ENCODE peak calls at places on chromosomes 4 and X, in five cellular contexts. W is foreskin keratinocyte; X is lung; G is CD8-positive, alpha-beta memory T cell; Y is stomach. E is an unnamed sample.

GRCh38 chr4:56773346-56773745 is 48.2 kb downstream of the SPINK2 start:
- DNase-seq in W (no peak), X (no peak), G (no peak), Y (no peak), E (no peak)

GRCh38 chrX:32139463-32139862 is 1067.6 kb upstream of the FTHL17 start:
- DNase-seq in W (no peak), X (no peak), G (no peak), Y (no peak), E (no peak)

GRCh38 chr4:87073570-87074470 is 139.0 kb downstream of the AFF1 start:
- DNase-seq in W (peak), X (no peak), G (peak), Y (no peak), E (peak)

GRCh38 chr4:26061248-26061986 is 147.4 kb downstream of the SMIM20 start:
- DNase-seq in W (no peak), X (no peak), G (no peak), Y (no peak), E (no peak)

GRCh38 chrX:53445977-53446376 is 11.8 kb upstream of the HSD17B10 start:
- DNase-seq in W (no peak), X (peak), G (no peak), Y (peak), E (no peak)

GRCh38 chr4:17494258-17494657 is 17.6 kb downstream of the QDPR start:
- DNase-seq in W (peak), X (no peak), G (no peak), Y (no peak), E (peak)

GRCh38 chr4:41611881-41612871 is 74.2 kb downstream of the LIMCH1 start:
- DNase-seq in W (peak), X (peak), G (no peak), Y (peak), E (peak)

GRCh38 chr4:76779740-76780459 is 118.0 kb downstream of the SOWAHB start:
- DNase-seq in W (no peak), X (no peak), G (no peak), Y (no peak), E (no peak)

GRCh38 chr4:27024807-27025206 is 164.2 kb downstream of the STIM2 start:
- DNase-seq in W (no peak), X (no peak), G (no peak), Y (no peak), E (no peak)

GRCh38 chrX:41900321-41900720 is 23.0 kb downstream of the CASK start:
- DNase-seq in W (no peak), X (no peak), G (no peak), Y (no peak), E (no peak)

GRCh38 chr4:134636332-134637055 is 434.9 kb upstream of the PABPC4L start:
- DNase-seq in W (no peak), X (no peak), G (no peak), Y (no peak), E (no peak)

GRCh38 chr4:123505077-123505456 is 108.5 kb downstream of the SPRY1 start:
- DNase-seq in W (no peak), X (no peak), G (no peak), Y (peak), E (no peak)

GRCh38 chr4:7854211-7854610 is 85.5 kb downstream of the AFAP1 start:
- DNase-seq in W (no peak), X (no peak), G (no peak), Y (no peak), E (no peak)
- H3K27ac ChIP-seq in W (no peak), X (no peak), G (peak), Y (no peak), E (no peak)

GRCh38 chrX:69107747-69108410 is 57.4 kb downstream of the PJA1 start:
- DNase-seq in W (no peak), X (no peak), G (no peak), Y (no peak), E (no peak)
- H3K27ac ChIP-seq in W (no peak), X (no peak), G (no peak), Y (no peak), E (no peak)

GRCh38 chr4:184335520-184335919 is 117.8 kb upstream of the ENPP6 start:
- DNase-seq in W (no peak), X (no peak), G (no peak), Y (no peak), E (no peak)
- H3K27ac ChIP-seq in W (no peak), X (no peak), G (no peak), Y (peak), E (no peak)

DNA sequence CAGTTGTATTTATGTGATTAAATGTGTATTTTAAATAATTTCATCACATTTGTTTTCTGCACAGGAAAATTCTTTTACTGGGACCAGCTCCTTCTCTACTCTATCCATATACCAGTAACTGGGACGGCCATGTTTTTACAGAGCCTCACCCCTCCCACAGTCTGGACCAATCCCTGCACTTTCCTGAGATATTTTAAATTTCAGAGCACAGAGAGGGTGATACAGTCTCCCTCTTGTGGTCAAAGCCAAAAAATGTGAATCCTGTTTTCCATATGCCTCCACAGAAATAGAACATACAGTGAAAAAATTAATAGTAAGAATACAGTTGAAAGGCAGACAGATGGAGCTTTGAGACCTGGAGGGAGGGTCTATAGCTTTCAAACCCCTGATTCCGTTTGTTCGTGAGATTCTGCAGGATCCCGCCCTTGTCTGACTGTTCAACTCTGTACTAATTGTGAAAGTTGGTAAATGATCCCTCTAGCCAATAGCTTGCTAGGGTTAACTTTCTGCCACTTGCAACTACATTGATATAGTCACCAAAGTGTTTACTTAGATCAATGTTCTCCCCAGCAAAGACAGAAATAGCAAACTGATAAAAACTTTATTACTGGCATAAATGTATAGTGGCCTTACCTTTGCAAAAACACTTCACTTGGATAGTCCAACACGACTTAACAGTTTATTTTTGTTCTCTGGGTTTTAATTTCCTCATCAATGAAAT is 172.2 kb downstream of the PPARGC1A start:
- DNase-seq in W (no peak), X (no peak), G (no peak), Y (no peak), E (no peak)
- H3K27ac ChIP-seq in W (no peak), X (no peak), G (no peak), Y (no peak), E (no peak)

DNA sequence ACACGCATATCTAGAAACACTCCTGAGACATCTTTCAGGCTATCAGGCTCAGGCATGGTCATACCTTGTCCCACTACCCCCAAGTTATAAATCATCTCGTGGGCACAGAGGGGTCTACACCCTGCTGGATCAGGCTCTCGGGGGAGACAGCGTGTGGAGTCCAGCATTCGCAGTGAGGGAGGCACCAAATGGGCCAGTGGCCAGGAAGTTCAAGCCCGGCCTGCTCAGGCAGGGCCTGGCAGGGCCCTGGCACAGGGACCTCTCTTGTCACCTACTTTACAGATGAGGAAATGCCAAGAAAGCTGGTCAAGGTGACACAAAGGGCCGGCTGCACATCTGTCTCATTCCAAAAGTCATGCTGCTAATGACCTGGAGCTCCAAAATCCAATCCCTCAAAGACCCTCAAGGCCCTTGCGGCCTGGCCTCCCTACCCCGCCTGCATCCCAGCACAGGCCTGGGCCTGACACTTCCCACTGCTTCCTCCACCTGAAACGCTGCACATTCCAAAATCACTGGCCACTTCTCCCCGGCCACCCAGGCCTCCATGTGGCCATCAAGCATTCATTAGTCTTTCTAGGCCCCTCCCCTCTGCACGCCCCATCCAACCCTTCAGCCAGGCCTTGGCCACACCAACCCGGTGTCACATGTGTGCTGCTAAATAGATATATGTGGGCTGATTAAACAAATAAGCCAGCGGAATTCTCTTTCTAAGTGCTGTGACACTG is 35.6 kb downstream of the ACOX3 start:
- DNase-seq in W (no peak), X (no peak), G (no peak), Y (no peak), E (no peak)
- H3K27ac ChIP-seq in W (no peak), X (no peak), G (no peak), Y (no peak), E (no peak)